ENCODE peak calls at places on chromosomes 6 and 20, in seven cellular contexts. N, B, E, I, Q, A and C are unnamed samples.

GRCh38 chr6:123062645-123063044 is 66.6 kb downstream of the CLVS2 start:
- DNase-seq in A (no peak), Q (no peak), N (no peak), E (no peak), B (no peak), I (no peak), C (no peak)

GRCh38 chr20:43749734-43750294 is 23.0 kb upstream of the GTSF1L start:
- DNase-seq in Q (peak; percentile 40), I (peak; percentile 97), E (peak; percentile 93), B (peak; percentile 49), N (peak; percentile 30), A (peak; percentile 62), C (peak; percentile 40)

GRCh38 chr6:52591832-52592231 is 15.0 kb upstream of the TRAM2 start:
- DNase-seq in Q (peak; percentile 77), N (no peak), I (no peak), A (no peak), E (no peak), B (no peak), C (no peak)

GRCh38 chr6:166025149-166025898 is 142.3 kb downstream of the TBXT start:
- DNase-seq in E (no peak), Q (peak; percentile 90), B (no peak), A (no peak), I (no peak), N (no peak), C (peak; percentile 88)

GRCh38 chr6:71289039-71289801 is 609 bp downstream of the OGFRL1 start:
- DNase-seq in B (peak; percentile 17), E (peak; percentile 50), I (peak; percentile 37), Q (peak; percentile 65), N (peak; percentile 15), A (peak; percentile 39), C (no peak)

GRCh38 chr6:156949376-156949775 is 172.2 kb downstream of the ARID1B start:
- DNase-seq in Q (peak; percentile 59), N (no peak), E (no peak), B (no peak), A (no peak), I (peak; percentile 41), C (peak; percentile 93)

GRCh38 chr6:116096979-116097816 is 3.5 kb upstream of the NT5DC1 start:
- DNase-seq in N (no peak), E (no peak), I (no peak), B (no peak), Q (peak; percentile 32), A (no peak), C (no peak)

GRCh38 chr6:74073429-74073828 is 377.4 kb downstream of the CD109 start:
- DNase-seq in E (no peak), A (no peak), N (no peak), Q (peak; percentile 60), B (no peak), I (no peak), C (peak; percentile 82)

GRCh38 chr6:166540631-166541331 is 45.7 kb downstream of the RAMACL start:
- DNase-seq in A (peak; percentile 70), B (peak; percentile 71), I (peak; percentile 43), E (no peak), N (no peak), Q (no peak), C (no peak)

GRCh38 chr6:5645275-5645674 is 361.4 kb downstream of the NRN1 start:
- DNase-seq in I (no peak), N (no peak), B (no peak), A (no peak), E (no peak), Q (no peak), C (no peak)

GRCh38 chr20:22583773-22584629 is at the start of gene FOXA2:
- DNase-seq in Q (no peak), A (no peak), E (peak; percentile 61), B (no peak), N (no peak), I (peak; percentile 18), C (peak; percentile 63)

GRCh38 chr20:24772667-24773066 is 176.4 kb upstream of the CST7 start:
- DNase-seq in Q (no peak), I (no peak), B (no peak), E (no peak), N (no peak), A (no peak), C (no peak)

GRCh38 chr20:24668791-24669190 is 199.4 kb downstream of the SYNDIG1 start:
- DNase-seq in N (no peak), A (no peak), Q (no peak), I (no peak), E (no peak), B (no peak), C (no peak)

GRCh38 chr20:34337982-34338756 is 24.9 kb upstream of the ITCH start:
- DNase-seq in N (no peak), A (no peak), I (no peak), E (no peak), Q (no peak), B (peak; percentile 58), C (no peak)

GRCh38 chr6:113970808-113971676 is at the start of gene HDAC2:
- DNase-seq in Q (peak; percentile 69), A (peak; percentile 87), E (peak; percentile 85), N (peak; percentile 51), I (peak; percentile 90), B (peak; percentile 75), C (peak; percentile 74)

GRCh38 chr20:4038676-4039075 is 23.3 kb upstream of the RNF24 start:
- DNase-seq in A (no peak), E (no peak), N (no peak), Q (no peak), B (no peak), I (no peak), C (no peak)

GRCh38 chr6:148565931-148566663 is 180.7 kb upstream of the UST start:
- DNase-seq in Q (peak; percentile 97), N (no peak), E (no peak), A (no peak), B (no peak), I (peak; percentile 38), C (peak; percentile 98)

GRCh38 chr6:133467231-133467981 is 226.2 kb downstream of the EYA4 start:
- DNase-seq in Q (peak; percentile 32), E (no peak), N (no peak), B (no peak), A (no peak), I (no peak), C (peak; percentile 79)

GRCh38 chr20:53930651-53931504 is 139.5 kb downstream of the BCAS1 start:
- DNase-seq in Q (no peak), E (no peak), A (no peak), N (no peak), B (no peak), I (no peak), C (peak; percentile 40)

GRCh38 chr20:17538517-17539170 is 7.5 kb upstream of the BFSP1 start:
- DNase-seq in N (no peak), B (no peak), E (no peak), Q (no peak), I (no peak), A (no peak), C (no peak)

GRCh38 chr6:140908505-140908904 is 1224.2 kb upstream of the GJE1 start:
- DNase-seq in I (no peak), N (no peak), A (no peak), E (no peak), Q (no peak), B (no peak), C (no peak)

GRCh38 chr20:41969656-41970055 is 351.5 kb upstream of the CHD6 start:
- DNase-seq in A (peak; percentile 44), N (no peak), Q (no peak), E (no peak), I (no peak), B (no peak), C (no peak)

GRCh38 chr20:54848984-54849538 is 373.7 kb downstream of the DOK5 start:
- DNase-seq in E (no peak), Q (no peak), I (no peak), B (no peak), N (no peak), A (no peak), C (no peak)

GRCh38 chr6:35371494-35372262 is 29.3 kb downstream of the PPARD start:
- DNase-seq in E (no peak), Q (no peak), N (no peak), B (no peak), I (no peak), A (no peak), C (no peak)

GRCh38 chr6:279630-280029 is 12.7 kb upstream of the DUSP22 start:
- DNase-seq in B (no peak), E (no peak), I (no peak), Q (no peak), N (no peak), A (no peak), C (no peak)

GRCh38 chr6:157761331-157761921 is 61.6 kb upstream of the SNX9 start:
- DNase-seq in B (peak; percentile 76), E (no peak), I (no peak), Q (peak; percentile 75), A (no peak), N (no peak), C (peak; percentile 45)

GRCh38 chr6:55255061-55255571 is 72.2 kb upstream of the GFRAL start:
- DNase-seq in A (no peak), B (no peak), E (no peak), Q (no peak), I (no peak), N (no peak), C (no peak)

GRCh38 chr6:2765896-2766766 is 938 bp downstream of the WRNIP1 start:
- DNase-seq in E (peak; percentile 47), I (peak; percentile 50), A (peak; percentile 59), N (no peak), Q (peak; percentile 24), B (peak; percentile 16), C (no peak)

GRCh38 chr6:116522896-116523295 is 11.5 kb downstream of the CALHM5 start:
- DNase-seq in B (no peak), I (no peak), A (no peak), E (no peak), Q (no peak), N (no peak), C (no peak)

GRCh38 chr6:35391240-35391968 is 49.0 kb downstream of the PPARD start:
- DNase-seq in E (no peak), B (peak; percentile 29), Q (peak; percentile 95), A (no peak), I (peak; percentile 71), N (no peak), C (peak; percentile 97)

GRCh38 chr6:154864086-154864430 is 130.8 kb downstream of the SCAF8 start:
- DNase-seq in N (no peak), A (no peak), Q (no peak), I (no peak), E (no peak), B (no peak), C (no peak)

GRCh38 chr6:27076116-27076515 is 171.4 kb upstream of the PRSS16 start:
- DNase-seq in Q (no peak), E (no peak), N (no peak), I (no peak), A (no peak), B (no peak), C (no peak)

GRCh38 chr6:84442241-84442640 is 214.8 kb upstream of the CEP162 start:
- DNase-seq in I (no peak), E (no peak), Q (no peak), N (no peak), B (no peak), A (no peak), C (no peak)

GRCh38 chr6:122809001-122809400 is 19.9 kb downstream of the SMPDL3A start:
- DNase-seq in I (no peak), B (no peak), A (no peak), N (no peak), Q (no peak), E (no peak), C (no peak)